ENCODE peak calls at places on chromosomes 5 and 9, in four cellular contexts. Z is HepG2, B is endothelial cell of umbilical vein, U is H1. S is an unnamed sample.

GRCh38 chr9:35659340-35659739 is 1.2 kb downstream of the CCDC107 start:
- DNase-seq in Z (no peak), B (no peak), U (no peak), S (no peak)

GRCh38 chr5:110386782-110387181 is 339.7 kb downstream of the TMEM232 start:
- DNase-seq in Z (peak), B (no peak), U (no peak), S (no peak)

GRCh38 chr9:129336130-129336528 is 158.1 kb upstream of the IER5L start:
- DNase-seq in Z (no peak), B (no peak), U (peak), S (no peak)

GRCh38 chr9:2489838-2490314 is 131.7 kb upstream of the VLDLR start:
- DNase-seq in Z (no peak), B (no peak), U (no peak), S (no peak)

GRCh38 chr5:149405550-149406202 is 26.6 kb upstream of the IL17B start:
- DNase-seq in Z (no peak), B (no peak), U (no peak), S (no peak)

GRCh38 chr9:116073826-116074225 is 79.8 kb upstream of the PAPPA start:
- DNase-seq in Z (no peak), B (no peak), U (no peak), S (no peak)

GRCh38 chr9:123069010-123069481 is 35.6 kb downstream of the GPR21 start:
- DNase-seq in Z (no peak), B (peak), U (no peak), S (no peak)

GRCh38 chr5:132389453-132390286 is 20.2 kb downstream of the SLC22A5 start:
- DNase-seq in Z (no peak), B (peak), U (no peak), S (no peak)

GRCh38 chr9:127004946-127005769 is 90.6 kb downstream of the RALGPS1 start:
- DNase-seq in Z (no peak), B (no peak), U (no peak), S (no peak)

GRCh38 chr9:127865645-127866464 is 11.4 kb upstream of the ENG start:
- DNase-seq in Z (no peak), B (no peak), U (no peak), S (no peak)

GRCh38 chr9:35570709-35571108 is 34.4 kb upstream of the TESK1 start:
- DNase-seq in Z (no peak), B (no peak), U (no peak), S (no peak)

GRCh38 chr5:78476795-78477194 is 116.4 kb downstream of the SCAMP1 start:
- DNase-seq in Z (no peak), B (no peak), U (no peak), S (no peak)

GRCh38 chr9:112278152-112278551 is 55.3 kb downstream of the PTBP3 start:
- DNase-seq in Z (peak), B (no peak), U (no peak), S (no peak)

GRCh38 chr9:90132866-90133265 is 509.8 kb downstream of the DIRAS2 start:
- DNase-seq in Z (no peak), B (no peak), U (no peak), S (no peak)

GRCh38 chr5:57600321-57600720 is 117.7 kb upstream of the ACTBL2 start:
- DNase-seq in Z (no peak), B (peak), U (no peak), S (no peak)

GRCh38 chr5:55030220-55030619 is 6.2 kb downstream of the GZMK start:
- DNase-seq in Z (no peak), B (no peak), U (no peak), S (no peak)

GRCh38 chr9:5718296-5719032 is 89.6 kb downstream of the RIC1 start:
- DNase-seq in Z (no peak), B (peak), U (no peak), S (no peak)

GRCh38 chr5:150155258-150156032 is at the start of gene PDGFRB:
- DNase-seq in Z (no peak), B (peak), U (peak), S (peak)

GRCh38 chr9:112312139-112312538 is 21.3 kb downstream of the PTBP3 start:
- DNase-seq in Z (no peak), B (no peak), U (no peak), S (no peak)

GRCh38 chr9:72346333-72346732 is 18.7 kb downstream of the ZFAND5 start:
- DNase-seq in Z (no peak), B (no peak), U (no peak), S (no peak)

GRCh38 chr9:81665514-81665838 is 23.9 kb downstream of the TLE1 start:
- DNase-seq in Z (no peak), B (no peak), U (no peak), S (no peak)

GRCh38 chr5:139949710-139950109 is 93.4 kb downstream of the NRG2 start:
- DNase-seq in Z (no peak), B (no peak), U (peak), S (no peak)

GRCh38 chr5:36457511-36458260 is 148.7 kb upstream of the SLC1A3 start:
- DNase-seq in Z (no peak), B (no peak), U (no peak), S (no peak)

GRCh38 chr9:89835676-89836075 is 230.9 kb downstream of the GADD45G start:
- DNase-seq in Z (no peak), B (no peak), U (no peak), S (no peak)

GRCh38 chr9:27333241-27334052 is 36.5 kb upstream of the EQTN start:
- DNase-seq in Z (peak), B (peak), U (peak), S (peak)

GRCh38 chr5:121630402-121630801 is 221.3 kb upstream of the FTMT start:
- DNase-seq in Z (peak), B (no peak), U (no peak), S (no peak)

GRCh38 chr9:15299374-15299939 is 7.6 kb downstream of the TTC39B start:
- DNase-seq in Z (no peak), B (no peak), U (peak), S (no peak)

GRCh38 chr5:135578685-135579341 is at the start of gene CXCL14:
- DNase-seq in Z (no peak), B (no peak), U (peak), S (no peak)

GRCh38 chr9:73824671-73825070 is 672.5 kb upstream of the RORB start:
- DNase-seq in Z (no peak), B (no peak), U (no peak), S (no peak)

GRCh38 chr5:118121258-118121657 is 867.1 kb downstream of the DTWD2 start:
- DNase-seq in Z (no peak), B (no peak), U (no peak), S (no peak)

GRCh38 chr9:29129763-29130162 is 1556.5 kb upstream of the C9orf72 start:
- DNase-seq in Z (no peak), B (no peak), U (no peak), S (no peak)

GRCh38 chr5:71865665-71866320 is 146.7 kb downstream of the CARTPT start:
- DNase-seq in Z (no peak), B (no peak), U (no peak), S (no peak)

GRCh38 chr5:9156282-9156681 is 389.6 kb downstream of the SEMA5A start:
- DNase-seq in Z (no peak), B (no peak), U (no peak), S (no peak)

GRCh38 chr9:21583628-21584027 is 101.5 kb upstream of the IFNE start:
- DNase-seq in Z (no peak), B (no peak), U (no peak), S (no peak)

GRCh38 chr5:95959051-95959963 is 2.3 kb downstream of the ELL2 start:
- DNase-seq in Z (peak), B (peak), U (no peak), S (no peak)

GRCh38 chr9:131960311-131960710 is 119.4 kb downstream of the MED27 start:
- DNase-seq in Z (no peak), B (no peak), U (no peak), S (no peak)

GRCh38 chr5:95900383-95900958 is 61.2 kb downstream of the ELL2 start:
- DNase-seq in Z (no peak), B (no peak), U (no peak), S (no peak)

DNA sequence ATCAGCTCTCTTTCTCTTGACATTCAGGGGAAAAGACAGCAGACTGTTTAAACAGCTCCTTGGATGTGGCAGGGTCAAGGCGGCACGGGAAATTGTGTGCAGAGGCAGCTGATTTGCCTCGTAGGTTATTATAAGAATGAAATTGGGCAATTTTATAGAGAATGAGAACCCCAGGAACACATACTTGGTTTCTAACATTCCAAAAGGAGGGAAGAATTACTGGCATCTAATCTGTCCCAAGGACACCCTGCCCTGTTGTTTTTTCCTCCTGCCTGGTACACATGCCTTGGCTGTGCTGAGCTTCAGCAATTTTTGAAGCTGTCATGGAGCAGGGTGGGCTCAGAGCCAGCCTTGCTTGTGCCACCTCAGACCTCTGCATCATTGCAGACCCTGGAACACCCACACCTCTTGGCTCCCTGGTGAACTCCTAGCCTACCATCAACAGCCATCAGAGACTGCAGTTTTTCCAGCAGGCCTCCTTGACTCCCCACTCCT is 143.6 kb downstream of the BOD1 start:
- DNase-seq in Z (no peak), B (no peak), U (no peak), S (no peak)
- TF ChIP-seq JUN in Z (no peak), B (no peak), U (no peak), S (no peak)

GRCh38 chr9:136190237-136190601 is 14.7 kb downstream of the LHX3 start:
- DNase-seq in Z (no peak), B (no peak), U (no peak), S (peak)

GRCh38 chr9:136193127-136193890 is 11.6 kb downstream of the LHX3 start:
- DNase-seq in Z (no peak), B (no peak), U (peak), S (peak)

GRCh38 chr9:136190656-136191548 is 14.0 kb downstream of the LHX3 start:
- DNase-seq in Z (no peak), B (no peak), U (no peak), S (no peak)

GRCh38 chr9:136192289-136193126 is 12.4 kb downstream of the LHX3 start:
- DNase-seq in Z (no peak), B (no peak), U (no peak), S (no peak)

DNA sequence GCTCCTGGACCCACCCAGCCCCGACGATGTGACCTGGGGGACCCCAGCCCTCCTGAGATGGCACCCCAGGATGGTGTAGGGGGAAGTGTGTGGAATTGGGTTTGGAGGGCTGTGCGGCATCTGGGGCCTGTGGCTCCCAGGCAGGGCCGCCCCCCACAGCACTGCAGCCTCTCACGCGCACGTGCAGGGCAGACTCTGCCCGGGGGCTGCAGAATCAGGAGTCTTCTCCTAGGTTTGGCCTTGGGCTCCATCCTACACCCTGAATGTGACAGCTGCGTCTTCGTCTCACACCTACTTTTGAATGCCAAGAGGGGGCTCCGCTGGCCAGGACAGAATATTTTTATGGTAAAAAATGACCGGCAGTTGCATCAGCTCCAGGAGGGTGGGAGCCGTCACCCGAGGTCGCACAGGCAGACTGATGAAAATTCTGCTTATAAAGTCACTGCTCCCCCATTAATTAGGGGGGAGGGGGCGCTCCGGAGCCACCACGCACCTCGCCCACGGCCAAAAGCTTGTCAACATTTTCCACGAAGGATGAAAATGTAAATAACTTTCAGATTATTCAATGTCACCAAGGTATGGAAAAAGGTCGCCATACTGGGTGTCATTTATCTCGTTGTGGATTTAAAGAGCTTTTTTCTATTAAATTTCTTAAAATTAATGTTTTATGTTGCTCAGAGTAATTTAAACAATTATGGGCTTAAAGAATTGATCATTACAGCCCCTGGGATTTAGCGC is 13.2 kb downstream of the LHX3 start:
- DNase-seq in Z (no peak), B (no peak), U (no peak), S (no peak)
- TF ChIP-seq EZH2 in Z (no peak), B (no peak), U (no peak), S (no peak)

GRCh38 chr9:92633879-92634278 is 36.1 kb downstream of the IPPK start:
- DNase-seq in Z (no peak), B (no peak), U (no peak), S (no peak)

GRCh38 chr9:92632641-92633040 is 37.3 kb downstream of the IPPK start:
- DNase-seq in Z (no peak), B (no peak), U (no peak), S (no peak)

GRCh38 chr9:92635760-92636159 is 34.2 kb downstream of the IPPK start:
- DNase-seq in Z (no peak), B (no peak), U (no peak), S (no peak)

GRCh38 chr9:92636627-92637026 is 33.3 kb downstream of the IPPK start:
- DNase-seq in Z (no peak), B (no peak), U (no peak), S (no peak)

GRCh38 chr9:92634712-92635605 is 35.0 kb downstream of the IPPK start:
- DNase-seq in Z (peak), B (peak), U (peak), S (peak)
- TF ChIP-seq JUN in Z (no peak), B (no peak), U (no peak), S (no peak)

GRCh38 chr5:15499528-15500325 is at the start of gene FBXL7:
- DNase-seq in Z (peak), B (peak), U (peak), S (no peak)
- TF ChIP-seq EZH2 in Z (peak), B (no peak), U (peak), S (no peak)

GRCh38 chr5:81429986-81430385 is 36.1 kb upstream of the ACOT12 start:
- DNase-seq in Z (no peak), B (no peak), U (no peak), S (no peak)

GRCh38 chr5:81429363-81429762 is 35.4 kb upstream of the ACOT12 start:
- DNase-seq in Z (no peak), B (no peak), U (no peak), S (no peak)

GRCh38 chr5:81427566-81427965 is 33.6 kb upstream of the ACOT12 start:
- DNase-seq in Z (no peak), B (no peak), U (no peak), S (no peak)

GRCh38 chr5:81428866-81429265 is 34.9 kb upstream of the ACOT12 start:
- DNase-seq in Z (no peak), B (peak), U (no peak), S (no peak)

GRCh38 chr5:81428446-81428845 is 34.5 kb upstream of the ACOT12 start:
- DNase-seq in Z (no peak), B (no peak), U (no peak), S (no peak)
- TF ChIP-seq JUN in Z (no peak), B (no peak), U (no peak), S (no peak)

GRCh38 chr5:522899-523657 is 1.2 kb downstream of the SLC9A3 start:
- DNase-seq in Z (no peak), B (no peak), U (no peak), S (no peak)
- TF ChIP-seq EZH2 in Z (no peak), B (no peak), U (no peak), S (no peak)

DNA sequence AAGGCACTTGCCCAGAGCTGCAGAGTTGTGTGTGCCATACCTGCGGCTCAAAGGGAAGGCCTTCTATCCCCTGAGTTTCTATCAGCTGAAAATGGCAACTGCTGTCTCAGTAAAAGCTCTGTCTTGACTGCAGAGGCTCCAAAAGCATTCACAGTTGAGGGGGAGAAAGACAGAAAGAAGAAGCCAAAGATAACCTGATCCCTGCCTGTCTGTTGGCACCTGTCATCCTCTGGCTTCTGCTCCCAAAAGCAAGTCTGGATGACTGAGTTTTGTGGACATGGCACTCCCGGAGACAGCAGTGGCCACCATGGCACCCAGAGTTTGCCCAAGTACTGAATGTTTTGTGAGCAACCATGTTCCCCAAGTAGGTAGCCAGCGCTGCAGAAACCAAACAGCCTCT is 176.6 kb downstream of the NR3C1 start:
- DNase-seq in Z (no peak), B (no peak), U (no peak), S (no peak)
- TF ChIP-seq JUN in Z (no peak), B (no peak), U (no peak), S (no peak)

DNA sequence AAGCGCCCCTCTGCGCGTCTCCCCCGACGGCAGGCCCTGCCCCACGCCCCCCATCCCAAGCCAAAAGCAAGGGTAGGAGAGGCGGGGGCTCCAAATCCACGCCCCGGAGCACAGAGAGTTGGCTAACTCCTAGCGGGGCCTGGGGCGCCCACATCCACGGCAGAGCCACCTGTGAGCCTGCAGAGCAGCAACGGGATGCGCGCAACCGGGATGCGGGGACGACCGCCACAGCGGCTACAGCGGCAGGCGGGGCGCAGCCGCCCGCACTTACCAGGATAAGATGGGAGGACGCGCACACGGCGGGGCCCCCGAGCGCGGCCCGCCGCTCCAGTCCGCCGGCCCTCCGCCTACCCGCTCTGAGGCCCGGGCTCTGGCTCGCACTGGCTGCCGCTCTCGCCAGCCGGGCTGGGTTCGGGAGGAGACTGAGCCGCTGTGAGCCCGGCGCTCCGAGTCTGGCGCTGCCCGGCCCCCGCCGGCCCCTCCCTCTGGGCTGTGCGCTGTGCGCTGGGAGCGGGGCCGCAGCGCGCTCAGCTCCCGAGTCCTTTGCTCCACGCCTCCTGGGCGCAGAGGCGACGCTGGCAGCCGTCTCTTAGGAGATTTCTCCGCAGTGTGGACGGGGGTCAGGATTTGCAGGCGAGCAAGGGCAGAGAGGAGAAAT is at the start of gene SLC24A2:
- DNase-seq in Z (no peak), B (no peak), U (peak), S (no peak)
- TF ChIP-seq EZH2 in Z (no peak), B (peak), U (no peak), S (no peak)